ENCODE peak calls at places on chromosomes 13 and 19, in nine cellular contexts. I, U, V, G, N, L, F, T and R are unnamed samples.

GRCh38 chr19:12871681-12872080 is 9.6 kb downstream of the DNASE2 start:
- DNase-seq in I (no peak), U (no peak), V (no peak), G (no peak), N (no peak), L (no peak), F (no peak), T (no peak), R (no peak)

GRCh38 chr19:45637890-45638667 is 1.1 kb downstream of the EML2 start:
- DNase-seq in I (peak), U (no peak), V (peak), G (no peak), N (peak), L (no peak), F (peak), T (peak), R (no peak)

GRCh38 chr13:59425211-59425721 is 738.5 kb downstream of the DIAPH3 start:
- DNase-seq in I (peak), U (peak), V (no peak), G (no peak), N (no peak), L (peak), F (no peak), T (peak), R (no peak)

GRCh38 chr19:23772668-23773063 is 14.0 kb upstream of the ZNF681 start:
- DNase-seq in I (no peak), U (no peak), V (no peak), G (no peak), N (no peak), L (no peak), F (no peak), T (no peak), R (no peak)

GRCh38 chr13:100625447-100625846 is 36.9 kb upstream of the GGACT start:
- DNase-seq in I (no peak), U (no peak), V (no peak), G (no peak), N (no peak), L (no peak), F (no peak), T (no peak), R (no peak)

GRCh38 chr13:51324714-51325440 is 14.6 kb upstream of the SERPINE3 start:
- DNase-seq in I (no peak), U (no peak), V (no peak), G (no peak), N (no peak), L (no peak), F (no peak), T (no peak), R (no peak)

GRCh38 chr19:39301021-39301420 is 4.8 kb downstream of the IFNL1 start:
- DNase-seq in I (no peak), U (no peak), V (no peak), G (no peak), N (no peak), L (no peak), F (no peak), T (no peak), R (no peak)

GRCh38 chr13:42312817-42313431 is 41.0 kb downstream of the AKAP11 start:
- DNase-seq in I (no peak), U (no peak), V (no peak), G (no peak), N (no peak), L (no peak), F (no peak), T (no peak), R (no peak)

GRCh38 chr19:11061951-11062350 is 27.3 kb upstream of the LDLR start:
- DNase-seq in I (no peak), U (no peak), V (peak), G (no peak), N (no peak), L (no peak), F (no peak), T (no peak), R (no peak)

GRCh38 chr13:110867380-110867779 is 47.5 kb downstream of the ANKRD10 start:
- DNase-seq in I (no peak), U (no peak), V (no peak), G (no peak), N (no peak), L (no peak), F (no peak), T (no peak), R (no peak)

GRCh38 chr19:35675589-35676140 is 9.3 kb downstream of the UPK1A start:
- DNase-seq in I (no peak), U (no peak), V (no peak), G (no peak), N (no peak), L (no peak), F (no peak), T (no peak), R (no peak)

GRCh38 chr13:28754698-28755545 is 36.2 kb upstream of the SLC46A3 start:
- DNase-seq in I (peak), U (no peak), V (no peak), G (no peak), N (peak), L (no peak), F (no peak), T (peak), R (no peak)
- H3K4me3 ChIP-seq in I (no peak), U (no peak), V (no peak), G (peak), N (no peak), L (no peak), F (peak), T (no peak), R (no peak)

DNA sequence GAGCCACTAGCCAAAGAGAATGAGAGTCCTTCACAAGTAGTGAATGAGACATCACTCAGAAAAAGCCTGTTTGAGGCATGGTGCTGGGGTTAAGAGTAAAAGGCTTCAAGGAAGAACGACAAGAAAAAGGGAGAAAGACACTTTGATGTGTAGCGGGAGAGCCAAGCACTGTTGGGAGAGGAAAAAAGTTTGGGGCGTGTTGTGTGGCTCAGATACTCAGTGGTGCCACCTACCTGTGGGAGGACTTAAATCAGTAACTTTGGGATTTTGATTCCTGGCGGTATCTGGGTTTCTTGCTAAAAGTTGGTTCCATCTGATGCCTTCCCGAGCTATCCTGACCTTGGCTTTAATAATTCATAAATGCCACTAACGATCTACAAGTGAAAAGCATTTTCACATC is 12.3 kb downstream of the ELSPBP1 start:
- DNase-seq in I (no peak), U (no peak), V (no peak), G (no peak), N (no peak), L (no peak), F (peak), T (no peak), R (no peak)
- TF ChIP-seq CTCF in I (peak), U (no peak), V (no peak), G (no peak), N (no peak), L (no peak), F (no peak), T (no peak), R (peak)

DNA sequence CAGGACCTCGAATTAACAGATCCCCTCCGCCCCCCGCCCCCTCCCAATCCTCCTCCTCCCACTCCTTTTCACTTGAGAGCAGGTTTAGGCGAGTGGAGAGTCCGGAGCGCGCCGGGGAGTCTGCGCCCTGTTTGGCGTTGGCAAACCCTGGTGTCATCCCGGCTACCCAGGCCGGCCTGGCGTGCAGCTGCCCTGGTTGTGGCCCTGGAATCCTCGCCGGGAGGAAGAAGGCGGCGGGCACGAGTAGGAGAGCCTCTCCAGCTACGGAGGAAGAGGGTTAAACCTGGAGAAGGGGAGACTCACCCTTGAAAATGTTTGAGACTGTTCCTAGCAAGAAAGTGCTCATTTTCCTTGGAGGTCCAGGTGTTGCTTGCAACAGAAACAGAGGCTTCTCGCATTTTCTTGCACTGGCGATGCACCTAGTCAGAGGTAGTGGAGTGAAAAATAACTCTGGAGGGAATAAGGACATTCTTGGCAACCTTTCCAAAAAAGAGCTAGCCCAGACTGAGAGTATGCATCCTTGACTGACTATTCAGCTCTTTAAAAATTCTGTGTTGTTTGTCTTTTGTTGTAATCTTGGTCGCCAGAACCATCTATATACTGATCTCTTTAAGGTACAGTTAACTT is 1.3 kb upstream of the SOX21 start:
- DNase-seq in I (no peak), U (no peak), V (no peak), G (no peak), N (no peak), L (no peak), F (no peak), T (no peak), R (no peak)
- H3K4me3 ChIP-seq in I (no peak), U (no peak), V (no peak), G (no peak), N (no peak), L (no peak), F (peak), T (no peak), R (no peak)

GRCh38 chr13:98032168-98032567 is 78.7 kb downstream of the IPO5 start:
- DNase-seq in I (peak), U (no peak), V (no peak), G (no peak), N (no peak), L (no peak), F (no peak), T (no peak), R (no peak)

GRCh38 chr13:98039261-98039660 is 85.8 kb downstream of the IPO5 start:
- DNase-seq in I (no peak), U (no peak), V (no peak), G (no peak), N (no peak), L (no peak), F (no peak), T (no peak), R (no peak)

GRCh38 chr13:98035373-98035772 is 81.9 kb downstream of the IPO5 start:
- DNase-seq in I (no peak), U (no peak), V (no peak), G (no peak), N (no peak), L (no peak), F (no peak), T (no peak), R (no peak)

DNA sequence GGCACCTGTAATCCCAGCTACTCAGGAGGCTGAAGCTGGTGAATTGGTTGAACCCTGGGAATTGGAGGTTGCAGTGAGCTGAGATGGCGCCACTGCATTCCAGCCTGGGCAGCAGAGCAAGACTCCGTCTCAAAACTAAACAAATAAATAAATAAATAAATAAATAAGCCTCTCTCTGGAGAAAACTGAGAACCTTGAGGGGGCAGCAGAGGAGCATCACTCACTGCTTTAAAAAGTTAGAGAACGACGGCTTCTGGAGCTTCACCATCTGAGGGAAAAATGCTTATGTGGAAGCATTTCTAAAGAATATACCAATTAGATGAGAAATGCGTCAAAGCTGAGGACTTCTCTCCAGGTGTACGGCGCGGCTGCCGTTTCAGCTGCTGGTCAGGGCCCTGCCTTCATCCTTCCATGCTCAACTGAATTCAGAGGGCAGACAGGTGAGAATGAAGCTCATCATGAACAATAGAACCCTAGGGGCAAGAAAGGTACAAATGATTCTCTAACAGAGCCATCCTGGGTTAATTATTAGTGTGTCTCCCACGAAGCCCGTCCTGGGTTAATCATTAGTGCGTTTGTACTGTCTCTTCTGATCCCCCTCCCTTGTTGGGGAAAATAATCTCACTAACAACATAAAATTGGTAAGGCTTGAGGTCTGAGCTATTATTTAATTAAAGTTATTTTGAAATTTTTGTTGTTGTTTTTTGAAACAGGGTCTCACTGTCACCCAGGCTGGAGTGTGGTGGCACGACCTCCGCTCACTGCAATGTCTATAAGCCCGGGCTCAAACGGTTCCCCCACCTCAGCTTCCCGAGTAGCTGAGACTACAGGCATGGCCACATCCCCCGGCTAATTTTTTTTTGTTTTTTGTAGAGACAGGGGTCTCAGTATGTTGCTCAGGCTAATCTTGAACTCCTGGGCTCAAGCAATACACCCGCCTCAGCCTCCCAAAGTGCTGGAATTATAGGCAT is 80.1 kb downstream of the IPO5 start:
- DNase-seq in I (peak), U (peak), V (no peak), G (no peak), N (no peak), L (no peak), F (peak), T (peak), R (peak)
- TF ChIP-seq CTCF in I (peak), U (peak), V (no peak), G (no peak), N (no peak), L (peak), F (no peak), T (peak), R (peak)

GRCh38 chr13:46385946-46386345 is 1.1 kb downstream of the RUBCNL start:
- DNase-seq in I (no peak), U (no peak), V (no peak), G (no peak), N (no peak), L (no peak), F (no peak), T (no peak), R (no peak)
- H3K4me3 ChIP-seq in I (no peak), U (no peak), V (no peak), G (peak), N (no peak), L (no peak), F (peak), T (no peak), R (no peak)

GRCh38 chr13:79791471-79792042 is 310.6 kb downstream of the NDFIP2 start:
- DNase-seq in I (no peak), U (no peak), V (no peak), G (no peak), N (no peak), L (no peak), F (no peak), T (no peak), R (no peak)
- TF ChIP-seq CTCF in I (no peak), U (no peak), V (no peak), G (no peak), N (no peak), L (no peak), F (no peak), T (no peak), R (no peak)

GRCh38 chr13:72890546-72890945 is 108.6 kb downstream of the PIBF1 start:
- DNase-seq in I (no peak), U (no peak), V (no peak), G (no peak), N (no peak), L (no peak), F (no peak), T (no peak), R (no peak)

GRCh38 chr13:72884111-72884510 is 102.2 kb downstream of the PIBF1 start:
- DNase-seq in I (peak), U (no peak), V (no peak), G (no peak), N (no peak), L (no peak), F (no peak), T (peak), R (no peak)

GRCh38 chr13:72889496-72889895 is 107.6 kb downstream of the PIBF1 start:
- DNase-seq in I (no peak), U (no peak), V (no peak), G (no peak), N (no peak), L (no peak), F (no peak), T (no peak), R (no peak)

GRCh38 chr13:72891423-72891822 is 109.5 kb downstream of the PIBF1 start:
- DNase-seq in I (peak), U (no peak), V (no peak), G (no peak), N (no peak), L (no peak), F (no peak), T (no peak), R (no peak)

GRCh38 chr13:72886272-72887062 is 104.5 kb downstream of the PIBF1 start:
- DNase-seq in I (peak), U (peak), V (no peak), G (no peak), N (no peak), L (no peak), F (no peak), T (peak), R (no peak)
- H3K4me3 ChIP-seq in I (no peak), U (no peak), V (no peak), G (no peak), N (no peak), L (no peak), F (no peak), T (no peak), R (no peak)